ENCODE peak calls at places on chromosomes 6 and 20, in nine cellular contexts. X is Right ventricle myocardium superior; N is sciatic nerve; M is lower lobe of right lung; C is activated CD8-positive, alpha-beta T cell treated with anti-CD3 and anti-CD28 coated beads, Interleukin-2, amount 10 ng/mL, durations not matched to agents 7 days and 5 days; D is Right ventricle myocardium inferior; U is CD4-positive, CD25-positive, alpha-beta regulatory T cell; K is natural killer cell; R is RWPE2. Q is an unnamed sample.

GRCh38 chr6:125808060-125808459 is 17.3 kb downstream of the NCOA7 start:
- ATAC-seq in N (no peak), D (no peak), K (no peak), C (peak; percentile 46), R (no peak), U (no peak), M (no peak), X (no peak), Q (no peak)

GRCh38 chr6:117425431-117426153 is at the start of gene ROS1:
- ATAC-seq in U (no peak), M (peak; percentile 89), N (no peak), D (no peak), C (no peak), X (no peak), K (no peak), R (no peak), Q (no peak)

GRCh38 chr20:32798046-32798985 is 21.4 kb upstream of the MAPRE1 start:
- ATAC-seq in U (no peak), D (no peak), N (no peak), R (no peak), X (no peak), K (no peak), C (no peak), M (no peak), Q (no peak)

GRCh38 chr6:34036357-34037069 is 109.4 kb downstream of the GRM4 start:
- ATAC-seq in M (no peak), U (no peak), X (no peak), C (no peak), K (no peak), N (no peak), R (no peak), D (no peak), Q (no peak)

GRCh38 chr20:35856866-35857265 is 85.1 kb downstream of the PHF20 start:
- ATAC-seq in C (no peak), X (no peak), R (no peak), D (no peak), K (no peak), N (no peak), M (no peak), U (no peak), Q (no peak)

GRCh38 chr6:98980814-98981213 is 33.1 kb upstream of the FBXL4 start:
- ATAC-seq in U (no peak), R (no peak), X (no peak), M (no peak), N (no peak), D (no peak), K (no peak), C (no peak), Q (no peak)

GRCh38 chr6:39923394-39923793 is 10.9 kb downstream of the MOCS1 start:
- ATAC-seq in N (peak; percentile 27), M (peak; percentile 82), D (peak; percentile 75), K (no peak), R (peak; percentile 62), C (no peak), U (no peak), X (peak; percentile 86), Q (peak; percentile 53)

GRCh38 chr6:5507056-5507722 is 245.9 kb downstream of the FARS2 start:
- ATAC-seq in D (no peak), M (no peak), N (no peak), X (no peak), K (peak; percentile 93), U (no peak), C (peak; percentile 74), R (no peak), Q (no peak)